ENCODE peak calls at places on chromosomes 7 and 10, in four cellular contexts. One of them, this sample, is unnamed. For H3K27me3, the result is how much of the 10 kb centered on the place peaks cover.

GRCh38 chr7:116834815-116835533 is 27.4 kb upstream of the CAPZA2 start:
- DNase-seq in ascending aorta: no peak
- DNase-seq in left ventricle myocardium inferior: peak
- DNase-seq in PC-9: peak
- DNase-seq in this sample: no peak

GRCh38 chr7:43666938-43667337 is 62.4 kb downstream of the COA1 start:
- DNase-seq in ascending aorta: no peak
- DNase-seq in left ventricle myocardium inferior: no peak
- DNase-seq in PC-9: no peak
- DNase-seq in this sample: no peak

GRCh38 chr7:405489-406211 is 114.0 kb downstream of the PDGFA start:
- DNase-seq in ascending aorta: no peak
- DNase-seq in left ventricle myocardium inferior: peak
- DNase-seq in PC-9: no peak
- DNase-seq in this sample: peak

GRCh38 chr10:25565570-25565969 is 368.5 kb upstream of the MYO3A start:
- DNase-seq in ascending aorta: no peak
- DNase-seq in left ventricle myocardium inferior: no peak
- DNase-seq in PC-9: no peak
- DNase-seq in this sample: no peak

GRCh38 chr7:2369139-2369538 is 14.5 kb downstream of the EIF3B start:
- DNase-seq in ascending aorta: no peak
- DNase-seq in left ventricle myocardium inferior: no peak
- DNase-seq in PC-9: no peak
- DNase-seq in this sample: no peak

GRCh38 chr10:100362570-100363496 is 15.8 kb downstream of the SCD start:
- DNase-seq in ascending aorta: no peak
- DNase-seq in left ventricle myocardium inferior: no peak
- DNase-seq in PC-9: no peak
- DNase-seq in this sample: no peak

GRCh38 chr7:27247000-27247399 is 4.4 kb downstream of the EVX1 start:
- DNase-seq in ascending aorta: no peak
- DNase-seq in left ventricle myocardium inferior: no peak
- DNase-seq in PC-9: no peak
- DNase-seq in this sample: no peak

GRCh38 chr7:116779222-116779621 is 83.2 kb upstream of the CAPZA2 start:
- DNase-seq in ascending aorta: no peak
- DNase-seq in left ventricle myocardium inferior: no peak
- DNase-seq in PC-9: no peak
- DNase-seq in this sample: no peak

GRCh38 chr10:91582063-91582673 is 50.7 kb downstream of the PPP1R3C start:
- DNase-seq in ascending aorta: no peak
- DNase-seq in left ventricle myocardium inferior: peak
- DNase-seq in PC-9: no peak
- DNase-seq in this sample: peak

GRCh38 chr10:49649936-49650723 is 29.3 kb upstream of the C10orf53 start:
- DNase-seq in ascending aorta: no peak
- DNase-seq in left ventricle myocardium inferior: no peak
- DNase-seq in PC-9: peak
- DNase-seq in this sample: no peak

GRCh38 chr10:6689036-6689435 is 109.0 kb upstream of the PRKCQ start:
- DNase-seq in ascending aorta: no peak
- DNase-seq in left ventricle myocardium inferior: no peak
- DNase-seq in PC-9: no peak
- DNase-seq in this sample: no peak

GRCh38 chr7:23043441-23043840 is 29.5 kb upstream of the HYCC1 start:
- DNase-seq in ascending aorta: no peak
- DNase-seq in left ventricle myocardium inferior: no peak
- DNase-seq in PC-9: no peak
- DNase-seq in this sample: no peak

GRCh38 chr7:26633557-26633956 is 230.8 kb downstream of the SKAP2 start:
- DNase-seq in ascending aorta: no peak
- DNase-seq in left ventricle myocardium inferior: no peak
- DNase-seq in PC-9: peak
- DNase-seq in this sample: no peak

GRCh38 chr10:60334991-60335390 is 54.7 kb downstream of the ANK3 start:
- DNase-seq in ascending aorta: no peak
- DNase-seq in left ventricle myocardium inferior: no peak
- DNase-seq in PC-9: no peak
- DNase-seq in this sample: no peak

GRCh38 chr10:84097787-84098353 is 41.4 kb upstream of the GHITM start:
- DNase-seq in ascending aorta: no peak
- DNase-seq in left ventricle myocardium inferior: no peak
- DNase-seq in PC-9: no peak
- DNase-seq in this sample: no peak

GRCh38 chr7:30159698-30160143 is 24.9 kb downstream of the MTURN start:
- DNase-seq in ascending aorta: no peak
- DNase-seq in left ventricle myocardium inferior: no peak
- DNase-seq in PC-9: no peak
- DNase-seq in this sample: no peak

GRCh38 chr7:10973942-10974716 is 457 bp downstream of the PHF14 start:
- DNase-seq in ascending aorta: no peak
- DNase-seq in left ventricle myocardium inferior: peak
- DNase-seq in PC-9: no peak
- DNase-seq in this sample: peak

GRCh38 chr10:119505131-119505551 is 37.4 kb downstream of the RGS10 start:
- DNase-seq in ascending aorta: no peak
- DNase-seq in left ventricle myocardium inferior: no peak
- DNase-seq in PC-9: no peak
- DNase-seq in this sample: no peak

GRCh38 chr7:117458977-117459583 is 20.7 kb upstream of the CFTR start:
- DNase-seq in ascending aorta: no peak
- DNase-seq in left ventricle myocardium inferior: no peak
- DNase-seq in PC-9: no peak
- DNase-seq in this sample: no peak

GRCh38 chr7:112152186-112152585 is 54.0 kb downstream of the DOCK4 start:
- DNase-seq in ascending aorta: no peak
- DNase-seq in left ventricle myocardium inferior: no peak
- DNase-seq in PC-9: no peak
- DNase-seq in this sample: no peak

GRCh38 chr7:16921644-16922257 is 40.0 kb upstream of the AGR3 start:
- DNase-seq in ascending aorta: no peak
- DNase-seq in left ventricle myocardium inferior: no peak
- DNase-seq in PC-9: peak
- DNase-seq in this sample: no peak

GRCh38 chr10:47404446-47404845 is 20.4 kb upstream of the ZNF488 start:
- DNase-seq in ascending aorta: no peak
- DNase-seq in left ventricle myocardium inferior: no peak
- DNase-seq in PC-9: no peak
- DNase-seq in this sample: no peak

GRCh38 chr7:79502151-79502550 is 48.7 kb upstream of the MAGI2 start:
- DNase-seq in ascending aorta: no peak
- DNase-seq in left ventricle myocardium inferior: no peak
- DNase-seq in PC-9: no peak
- DNase-seq in this sample: no peak

GRCh38 chr10:98253499-98253898 is 14.5 kb downstream of the LOXL4 start:
- DNase-seq in ascending aorta: no peak
- DNase-seq in left ventricle myocardium inferior: no peak
- DNase-seq in PC-9: no peak
- DNase-seq in this sample: no peak

GRCh38 chr7:26153246-26153822 is 1.3 kb downstream of the NFE2L3 start:
- DNase-seq in ascending aorta: no peak
- DNase-seq in left ventricle myocardium inferior: no peak
- DNase-seq in PC-9: peak
- DNase-seq in this sample: no peak

GRCh38 chr10:4945706-4946348 is 17.4 kb upstream of the AKR1C1 start:
- DNase-seq in ascending aorta: no peak
- DNase-seq in left ventricle myocardium inferior: no peak
- DNase-seq in PC-9: no peak
- DNase-seq in this sample: no peak

GRCh38 chr10:35456175-35456574 is 119.9 kb downstream of the CCNY start:
- DNase-seq in ascending aorta: no peak
- DNase-seq in left ventricle myocardium inferior: no peak
- DNase-seq in PC-9: no peak
- DNase-seq in this sample: no peak

GRCh38 chr7:95525503-95525902 is 39.8 kb downstream of the ASB4 start:
- DNase-seq in ascending aorta: no peak
- DNase-seq in left ventricle myocardium inferior: no peak
- DNase-seq in PC-9: no peak
- DNase-seq in this sample: no peak

GRCh38 chr7:95526128-95526738 is 40.5 kb downstream of the ASB4 start:
- DNase-seq in ascending aorta: no peak
- DNase-seq in left ventricle myocardium inferior: no peak
- DNase-seq in PC-9: no peak
- DNase-seq in this sample: no peak

GRCh38 chr7:95529701-95530100 is 44.0 kb downstream of the ASB4 start:
- DNase-seq in ascending aorta: no peak
- DNase-seq in left ventricle myocardium inferior: no peak
- DNase-seq in PC-9: peak
- DNase-seq in this sample: no peak

GRCh38 chr7:95527776-95528250 is 42.1 kb downstream of the ASB4 start:
- DNase-seq in ascending aorta: no peak
- DNase-seq in left ventricle myocardium inferior: no peak
- DNase-seq in PC-9: no peak
- DNase-seq in this sample: no peak

GRCh38 chr7:95527033-95527775 is 41.5 kb downstream of the ASB4 start:
- DNase-seq in ascending aorta: no peak
- DNase-seq in left ventricle myocardium inferior: no peak
- DNase-seq in PC-9: peak
- DNase-seq in this sample: peak
- TF ChIP-seq CTCF in ascending aorta: peak
- TF ChIP-seq CTCF in left ventricle myocardium inferior: peak
- TF ChIP-seq CTCF in PC-9: peak
- TF ChIP-seq CTCF in this sample: peak

DNA sequence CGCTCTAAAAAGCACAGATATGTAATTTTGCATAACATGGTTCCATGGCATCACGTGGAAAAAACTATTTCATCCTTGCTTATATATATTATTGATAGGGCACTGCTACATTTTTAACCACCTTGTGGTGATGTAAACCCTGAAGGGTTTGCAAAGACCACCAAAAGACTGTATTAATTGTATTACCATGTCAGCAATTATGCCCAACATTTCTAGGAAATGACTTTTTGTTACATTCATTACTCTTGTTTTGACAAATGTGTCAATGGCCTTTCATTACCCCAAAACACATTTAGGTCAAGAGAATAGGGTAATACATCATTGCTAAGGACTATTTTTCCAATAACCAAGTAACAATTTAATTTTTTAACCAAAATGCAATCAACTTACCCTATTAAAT is 142.2 kb downstream of the NRCAM start:
- DNase-seq in ascending aorta: no peak
- DNase-seq in left ventricle myocardium inferior: no peak
- DNase-seq in PC-9: no peak
- DNase-seq in this sample: no peak
- H3K4me3 ChIP-seq in ascending aorta: no peak
- H3K4me3 ChIP-seq in left ventricle myocardium inferior: no peak
- H3K4me3 ChIP-seq in PC-9: no peak
- H3K4me3 ChIP-seq in this sample: no peak

GRCh38 chr10:69741252-69741651 is 60.5 kb upstream of the COL13A1 start:
- DNase-seq in ascending aorta: no peak
- DNase-seq in left ventricle myocardium inferior: no peak
- DNase-seq in PC-9: no peak
- DNase-seq in this sample: no peak

GRCh38 chr10:69742928-69743602 is 58.6 kb upstream of the COL13A1 start:
- DNase-seq in ascending aorta: no peak
- DNase-seq in left ventricle myocardium inferior: no peak
- DNase-seq in PC-9: no peak
- DNase-seq in this sample: no peak

GRCh38 chr10:69741671-69742355 is 59.9 kb upstream of the COL13A1 start:
- DNase-seq in ascending aorta: no peak
- DNase-seq in left ventricle myocardium inferior: no peak
- DNase-seq in PC-9: no peak
- DNase-seq in this sample: no peak

GRCh38 chr10:69744971-69745370 is 56.7 kb upstream of the COL13A1 start:
- DNase-seq in ascending aorta: no peak
- DNase-seq in left ventricle myocardium inferior: no peak
- DNase-seq in PC-9: no peak
- DNase-seq in this sample: no peak

GRCh38 chr10:69742356-69742695 is 59.4 kb upstream of the COL13A1 start:
- DNase-seq in ascending aorta: no peak
- DNase-seq in left ventricle myocardium inferior: no peak
- DNase-seq in PC-9: no peak
- DNase-seq in this sample: no peak
- H3K27me3 ChIP-seq in ascending aorta: under half
- H3K27me3 ChIP-seq in left ventricle myocardium inferior: under half
- H3K27me3 ChIP-seq in PC-9: under half
- H3K27me3 ChIP-seq in this sample: under half

GRCh38 chr10:77349226-77349625 is 288.4 kb downstream of the KCNMA1 start:
- DNase-seq in ascending aorta: no peak
- DNase-seq in left ventricle myocardium inferior: no peak
- DNase-seq in PC-9: no peak
- DNase-seq in this sample: no peak

GRCh38 chr10:77350134-77350533 is 287.5 kb downstream of the KCNMA1 start:
- DNase-seq in ascending aorta: no peak
- DNase-seq in left ventricle myocardium inferior: no peak
- DNase-seq in PC-9: no peak
- DNase-seq in this sample: no peak

GRCh38 chr10:77351386-77351785 is 286.2 kb downstream of the KCNMA1 start:
- DNase-seq in ascending aorta: no peak
- DNase-seq in left ventricle myocardium inferior: no peak
- DNase-seq in PC-9: no peak
- DNase-seq in this sample: no peak

GRCh38 chr10:77348711-77349110 is 288.9 kb downstream of the KCNMA1 start:
- DNase-seq in ascending aorta: no peak
- DNase-seq in left ventricle myocardium inferior: no peak
- DNase-seq in PC-9: no peak
- DNase-seq in this sample: no peak

DNA sequence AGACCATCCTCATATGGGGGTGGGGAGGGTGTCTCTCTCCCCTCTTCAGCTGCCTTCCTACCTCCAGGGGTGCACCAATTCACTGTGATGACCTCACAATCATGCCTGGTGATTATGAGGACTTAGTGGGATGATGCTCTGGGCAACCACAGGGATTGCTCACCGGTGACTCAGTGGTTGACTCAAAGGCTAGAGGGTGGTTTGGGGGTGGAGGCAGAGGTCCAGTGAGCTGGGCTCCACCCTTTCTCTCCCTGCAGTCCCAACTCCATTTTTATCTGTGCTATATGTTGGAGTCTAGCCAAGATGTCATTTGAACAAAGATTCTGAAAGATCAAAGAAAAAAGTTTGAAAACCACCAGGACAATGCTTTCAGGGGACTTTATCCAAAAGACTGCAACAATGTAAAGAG is 286.9 kb downstream of the KCNMA1 start:
- DNase-seq in ascending aorta: peak
- DNase-seq in left ventricle myocardium inferior: no peak
- DNase-seq in PC-9: peak
- DNase-seq in this sample: peak
- TF ChIP-seq CTCF in ascending aorta: peak
- TF ChIP-seq CTCF in left ventricle myocardium inferior: no peak
- TF ChIP-seq CTCF in PC-9: no peak
- TF ChIP-seq CTCF in this sample: no peak

GRCh38 chr10:63537511-63537910 is 16.3 kb downstream of the REEP3 start:
- DNase-seq in ascending aorta: no peak
- DNase-seq in left ventricle myocardium inferior: no peak
- DNase-seq in PC-9: no peak
- DNase-seq in this sample: no peak
- H3K4me3 ChIP-seq in ascending aorta: no peak
- H3K4me3 ChIP-seq in left ventricle myocardium inferior: no peak
- H3K4me3 ChIP-seq in PC-9: no peak
- H3K4me3 ChIP-seq in this sample: no peak